ENCODE peak calls at places on chromosome 21, in eight cellular contexts. W, Z, B, I, K, F, P and M are unnamed samples. For H3K27me3, the result is how much of the 10 kb centered on the place peaks cover.

GRCh38 chr21:14403681-14404318 is 20.9 kb upstream of the HSPA13 start:
- DNase-seq in W (no peak), Z (no peak), B (no peak), I (no peak), K (peak), F (no peak), P (no peak), M (no peak)

GRCh38 chr21:15250384-15250783 is 185.6 kb upstream of the NRIP1 start:
- DNase-seq in W (no peak), Z (no peak), B (no peak), I (no peak), K (no peak), F (no peak), P (no peak), M (no peak)

GRCh38 chr21:31284797-31285397 is 59.2 kb downstream of the TIAM1 start:
- DNase-seq in W (no peak), Z (no peak), B (no peak), I (no peak), K (peak), F (no peak), P (no peak), M (no peak)

GRCh38 chr21:17726047-17726446 is 93.1 kb downstream of the C21orf91 start:
- DNase-seq in W (peak), Z (no peak), B (no peak), I (no peak), K (no peak), F (no peak), P (no peak), M (no peak)

GRCh38 chr21:15441999-15442398 is 287.8 kb upstream of the USP25 start:
- DNase-seq in W (no peak), Z (no peak), B (no peak), I (no peak), K (no peak), F (no peak), P (no peak), M (no peak)

GRCh38 chr21:29436143-29436542 is 137.4 kb downstream of the BACH1 start:
- DNase-seq in W (no peak), Z (no peak), B (no peak), I (no peak), K (no peak), F (no peak), P (no peak), M (no peak)

GRCh38 chr21:44329086-44329889 is 9.9 kb downstream of the CFAP410 start:
- DNase-seq in W (no peak), Z (no peak), B (no peak), I (no peak), K (no peak), F (no peak), P (no peak), M (no peak)

GRCh38 chr21:31173881-31174555 is 135.7 kb upstream of the KRTAP19-8 start:
- DNase-seq in W (no peak), Z (peak), B (peak), I (peak), K (no peak), F (no peak), P (no peak), M (no peak)

GRCh38 chr21:29524055-29524454 is 225.3 kb downstream of the BACH1 start:
- DNase-seq in W (no peak), Z (no peak), B (no peak), I (no peak), K (no peak), F (no peak), P (no peak), M (no peak)

GRCh38 chr21:16851054-16851453 is 661.8 kb upstream of the CXADR start:
- DNase-seq in W (no peak), Z (no peak), B (no peak), I (no peak), K (no peak), F (no peak), P (no peak), M (no peak)

GRCh38 chr21:16579538-16579937 is 849.8 kb downstream of the USP25 start:
- DNase-seq in W (no peak), Z (no peak), B (no peak), I (no peak), K (no peak), F (no peak), P (no peak), M (no peak)

GRCh38 chr21:15445327-15445726 is 284.5 kb upstream of the USP25 start:
- DNase-seq in W (no peak), Z (no peak), B (no peak), I (no peak), K (no peak), F (no peak), P (no peak), M (no peak)

GRCh38 chr21:38970765-38971164 is 165.0 kb downstream of the ETS2 start:
- DNase-seq in W (no peak), Z (no peak), B (no peak), I (no peak), K (no peak), F (no peak), P (no peak), M (no peak)

GRCh38 chr21:29342394-29342957 is 43.8 kb downstream of the BACH1 start:
- DNase-seq in W (no peak), Z (peak), B (peak), I (peak), K (peak), F (peak), P (no peak), M (no peak)

GRCh38 chr21:44058981-44059380 is 46.9 kb downstream of the TRAPPC10 start:
- DNase-seq in W (no peak), Z (no peak), B (no peak), I (no peak), K (no peak), F (no peak), P (no peak), M (no peak)

GRCh38 chr21:30329203-30329868 is 8.2 kb downstream of the KRTAP27-1 start:
- DNase-seq in W (no peak), Z (no peak), B (no peak), I (no peak), K (peak), F (no peak), P (no peak), M (no peak)

GRCh38 chr21:34670962-34671348 is 2.2 kb downstream of the CLIC6 start:
- DNase-seq in W (no peak), Z (no peak), B (no peak), I (no peak), K (no peak), F (no peak), P (no peak), M (no peak)

GRCh38 chr21:43835861-43836260 is 29.2 kb upstream of the AGPAT3 start:
- DNase-seq in W (no peak), Z (no peak), B (no peak), I (no peak), K (no peak), F (no peak), P (no peak), M (no peak)

GRCh38 chr21:35508389-35508888 is 459.3 kb upstream of the RUNX1 start:
- DNase-seq in W (peak), Z (peak), B (peak), I (peak), K (peak), F (peak), P (peak), M (no peak)

GRCh38 chr21:18987515-18988026 is 584.0 kb upstream of the TMPRSS15 start:
- DNase-seq in W (no peak), Z (no peak), B (no peak), I (no peak), K (no peak), F (no peak), P (no peak), M (no peak)

GRCh38 chr21:41509206-41509496 is 1.2 kb upstream of the TMPRSS2 start:
- DNase-seq in W (no peak), Z (no peak), B (no peak), I (no peak), K (no peak), F (no peak), P (no peak), M (no peak)
- H3K27me3 ChIP-seq in W (half or more), Z (under half), B (half or more), I (under half), K (under half), F (under half), P (under half), M (under half)

GRCh38 chr21:42533306-42533962 is 19.8 kb downstream of the SLC37A1 start:
- DNase-seq in W (no peak), Z (peak), B (no peak), I (no peak), K (no peak), F (peak), P (no peak), M (no peak)

GRCh38 chr21:42532466-42533181 is 19.0 kb downstream of the SLC37A1 start:
- DNase-seq in W (no peak), Z (peak), B (peak), I (peak), K (no peak), F (peak), P (no peak), M (no peak)

GRCh38 chr21:42534901-42535378 is 21.3 kb downstream of the SLC37A1 start:
- DNase-seq in W (no peak), Z (no peak), B (no peak), I (no peak), K (no peak), F (peak), P (no peak), M (no peak)

GRCh38 chr21:42534361-42534900 is 20.8 kb downstream of the SLC37A1 start:
- DNase-seq in W (no peak), Z (peak), B (no peak), I (no peak), K (no peak), F (peak), P (peak), M (no peak)

DNA sequence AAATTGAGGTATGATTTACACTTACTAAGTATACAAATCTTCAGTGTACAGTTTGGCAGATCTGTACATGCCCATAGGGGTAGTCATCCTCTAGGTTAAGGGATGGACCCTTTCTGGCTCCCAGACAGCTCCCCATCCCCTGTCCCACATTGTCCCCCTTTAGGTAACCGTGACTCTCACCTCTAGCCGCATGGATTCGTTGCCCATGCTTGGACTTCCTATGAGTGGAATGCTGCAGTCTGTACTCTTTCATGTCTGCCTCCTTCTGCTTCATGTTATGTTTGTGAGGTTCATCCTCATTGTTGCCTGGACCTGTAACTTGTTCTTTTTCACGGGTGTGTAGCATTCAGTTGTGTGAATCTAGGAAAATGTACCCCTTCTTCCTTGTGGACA is 20.3 kb downstream of the SLC37A1 start:
- DNase-seq in W (no peak), Z (peak), B (no peak), I (no peak), K (no peak), F (peak), P (no peak), M (no peak)
- H3K27me3 ChIP-seq in W (under half), Z (under half), B (under half), I (under half), K (under half), F (under half), P (under half), M (under half)

DNA sequence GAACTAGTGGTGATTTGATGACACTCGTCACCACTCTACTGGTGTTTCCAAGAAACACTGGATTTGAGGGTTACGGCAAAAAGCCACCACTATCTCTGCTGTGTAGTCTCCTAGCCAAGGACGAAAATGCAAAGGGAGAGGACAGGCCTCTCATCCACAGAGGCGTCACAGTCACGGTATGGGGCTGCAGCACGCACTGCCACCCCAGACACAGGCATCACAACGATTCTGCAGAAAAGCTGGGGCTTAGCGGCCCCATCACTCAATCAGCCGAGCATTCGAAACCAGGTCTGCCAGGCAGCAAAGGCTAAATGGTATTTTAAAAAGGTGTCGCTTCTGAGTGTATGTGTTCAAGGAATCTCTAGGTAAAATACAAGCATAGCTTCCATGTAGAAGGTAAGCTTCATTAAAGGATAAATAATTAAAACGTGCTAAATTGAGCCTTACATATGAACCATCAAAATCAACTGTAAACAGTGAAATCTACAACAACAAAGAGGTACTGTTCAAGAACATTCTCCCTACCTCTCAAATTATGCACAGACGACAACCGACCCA is 1.4 kb downstream of the RIPK4 start:
- DNase-seq in W (no peak), Z (no peak), B (no peak), I (no peak), K (no peak), F (no peak), P (no peak), M (no peak)
- H3K27me3 ChIP-seq in W (half or more), Z (under half), B (half or more), I (under half), K (half or more), F (half or more), P (under half), M (under half)

DNA sequence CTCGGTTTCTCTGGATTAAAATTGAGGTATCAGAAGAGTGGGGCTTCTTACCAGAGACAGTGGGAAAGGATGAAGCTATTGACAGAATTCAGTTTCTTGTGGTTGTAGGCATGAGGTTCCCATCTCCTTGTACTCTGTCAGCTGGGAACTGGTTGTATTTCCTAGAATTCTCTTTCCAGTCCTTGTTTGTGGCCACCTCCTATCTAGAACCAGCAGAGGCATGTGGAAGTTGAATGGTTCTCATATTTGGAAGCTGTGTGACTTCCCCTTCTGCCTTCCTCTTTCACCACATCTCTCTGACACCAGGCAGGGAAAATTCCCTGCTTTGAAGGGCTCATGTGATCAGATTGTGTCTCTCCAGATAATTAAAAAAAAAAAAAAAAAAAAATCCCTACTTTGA is 457.7 kb upstream of the ADAMTS5 start:
- DNase-seq in W (no peak), Z (no peak), B (no peak), I (no peak), K (no peak), F (no peak), P (no peak), M (no peak)
- H3K27me3 ChIP-seq in W (under half), Z (under half), B (under half), I (under half), K (under half), F (under half), P (under half), M (under half)

GRCh38 chr21:36732761-36733160 is 33.8 kb downstream of the SIM2 start:
- DNase-seq in W (no peak), Z (no peak), B (no peak), I (no peak), K (no peak), F (no peak), P (no peak), M (no peak)
- H3K27me3 ChIP-seq in W (under half), Z (under half), B (half or more), I (under half), K (under half), F (half or more), P (under half), M (under half)

GRCh38 chr21:42111470-42111743 is 40.3 kb downstream of the UMODL1 start:
- DNase-seq in W (no peak), Z (no peak), B (no peak), I (no peak), K (no peak), F (no peak), P (no peak), M (no peak)

GRCh38 chr21:42111811-42112210 is 40.7 kb downstream of the UMODL1 start:
- DNase-seq in W (no peak), Z (no peak), B (no peak), I (no peak), K (no peak), F (no peak), P (no peak), M (no peak)

GRCh38 chr21:42112223-42112622 is 41.1 kb downstream of the UMODL1 start:
- DNase-seq in W (no peak), Z (no peak), B (no peak), I (no peak), K (no peak), F (no peak), P (no peak), M (no peak)

GRCh38 chr21:42113926-42114409 is 42.9 kb downstream of the UMODL1 start:
- DNase-seq in W (no peak), Z (no peak), B (no peak), I (no peak), K (no peak), F (no peak), P (peak), M (no peak)

DNA sequence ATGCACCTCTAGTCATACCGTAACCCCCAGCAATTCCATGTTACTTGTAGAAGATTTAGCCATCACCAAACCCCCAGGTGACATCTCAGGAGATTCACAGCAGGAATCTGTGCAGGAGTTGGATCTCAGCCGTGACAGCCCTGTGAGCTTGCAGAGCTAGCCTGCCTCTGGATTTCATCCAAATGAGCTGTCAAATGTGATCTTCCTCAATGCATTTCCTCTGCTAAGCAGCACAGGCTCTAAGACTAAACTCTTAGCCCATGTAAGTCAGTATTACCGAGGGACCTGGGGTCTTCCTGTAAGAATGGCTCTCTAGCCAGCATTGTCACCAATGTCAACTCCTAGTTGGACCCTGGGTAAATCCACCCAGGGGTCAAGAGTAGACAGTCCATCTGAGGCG is 41.7 kb downstream of the UMODL1 start:
- DNase-seq in W (no peak), Z (no peak), B (no peak), I (no peak), K (peak), F (no peak), P (no peak), M (no peak)
- H3K27me3 ChIP-seq in W (under half), Z (under half), B (under half), I (under half), K (under half), F (under half), P (under half), M (under half)

DNA sequence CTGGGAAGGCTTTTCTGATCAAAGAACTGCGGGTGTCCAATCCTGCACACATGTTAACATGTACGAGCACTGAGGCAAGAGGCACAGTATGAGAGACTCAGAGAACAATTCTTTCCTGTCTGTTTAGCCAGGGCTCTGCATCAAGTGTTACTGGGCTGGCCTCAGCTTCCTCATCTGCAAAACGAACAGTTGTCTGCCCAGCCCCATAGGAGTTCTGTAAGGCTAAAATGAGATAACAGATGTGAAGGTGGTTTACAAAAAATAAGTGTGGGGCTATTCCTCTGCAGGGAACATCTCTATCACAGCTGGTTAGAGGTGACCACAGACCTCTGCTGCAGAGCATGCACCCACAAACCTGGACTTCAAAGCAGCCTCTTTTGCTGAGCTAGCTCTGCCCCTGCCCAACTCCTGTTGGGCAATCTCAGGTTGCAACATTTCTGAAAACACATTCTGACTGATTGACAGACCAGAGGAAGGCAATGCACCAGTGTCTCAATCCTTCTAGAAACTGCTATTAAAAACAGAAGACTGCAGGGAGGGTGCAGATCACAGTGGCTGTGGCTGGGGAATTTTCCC is 10.5 kb upstream of the OLIG1 start:
- DNase-seq in W (no peak), Z (no peak), B (no peak), I (peak), K (no peak), F (no peak), P (peak), M (no peak)
- H3K27me3 ChIP-seq in W (under half), Z (under half), B (half or more), I (under half), K (under half), F (under half), P (under half), M (under half)

GRCh38 chr21:45580181-45580575 is 37.9 kb upstream of the SLC19A1 start:
- DNase-seq in W (no peak), Z (peak), B (no peak), I (no peak), K (no peak), F (peak), P (no peak), M (no peak)
- H3K27me3 ChIP-seq in W (under half), Z (under half), B (half or more), I (under half), K (under half), F (under half), P (under half), M (under half)